ENCODE peak calls at places on chromosomes 1 and 21, in five cellular contexts. One of them, this sample, is unnamed.

GRCh38 chr21:44006656-44007055 is 5.5 kb upstream of the TRAPPC10 start:
- DNase-seq in BJ: no peak
- DNase-seq in fibroblast of lung: no peak
- DNase-seq in fibroblast of mammary gland: peak
- DNase-seq in cardiac muscle cell: no peak
- DNase-seq in this sample: no peak

GRCh38 chr1:89671775-89672488 is 39.0 kb downstream of the LRRC8C start:
- DNase-seq in BJ: no peak
- DNase-seq in fibroblast of lung: no peak
- DNase-seq in fibroblast of mammary gland: peak
- DNase-seq in cardiac muscle cell: no peak
- DNase-seq in this sample: peak

GRCh38 chr1:185159966-185160365 is 3.0 kb downstream of the SWT1 start:
- DNase-seq in BJ: no peak
- DNase-seq in fibroblast of lung: no peak
- DNase-seq in fibroblast of mammary gland: peak
- DNase-seq in cardiac muscle cell: no peak
- DNase-seq in this sample: peak

GRCh38 chr1:87402192-87403046 is 73.7 kb downstream of the LMO4 start:
- DNase-seq in BJ: peak
- DNase-seq in fibroblast of lung: peak
- DNase-seq in fibroblast of mammary gland: peak
- DNase-seq in cardiac muscle cell: no peak
- DNase-seq in this sample: no peak

GRCh38 chr1:156663178-156663577 is 14.0 kb downstream of the NES start:
- DNase-seq in BJ: no peak
- DNase-seq in fibroblast of lung: peak
- DNase-seq in fibroblast of mammary gland: peak
- DNase-seq in cardiac muscle cell: peak
- DNase-seq in this sample: no peak

GRCh38 chr1:53275566-53275965 is 37.2 kb upstream of the MAGOH start:
- DNase-seq in BJ: no peak
- DNase-seq in fibroblast of lung: no peak
- DNase-seq in fibroblast of mammary gland: no peak
- DNase-seq in cardiac muscle cell: no peak
- DNase-seq in this sample: no peak

GRCh38 chr1:201475121-201475520 is 6.1 kb upstream of the PHLDA3 start:
- DNase-seq in BJ: no peak
- DNase-seq in fibroblast of lung: no peak
- DNase-seq in fibroblast of mammary gland: no peak
- DNase-seq in cardiac muscle cell: no peak
- DNase-seq in this sample: peak

GRCh38 chr1:170664283-170664827 is 424 bp downstream of the PRRX1 start:
- DNase-seq in BJ: no peak
- DNase-seq in fibroblast of lung: no peak
- DNase-seq in fibroblast of mammary gland: no peak
- DNase-seq in cardiac muscle cell: peak
- DNase-seq in this sample: no peak

GRCh38 chr1:94522304-94522703 is 19.3 kb downstream of the F3 start:
- DNase-seq in BJ: no peak
- DNase-seq in fibroblast of lung: peak
- DNase-seq in fibroblast of mammary gland: peak
- DNase-seq in cardiac muscle cell: peak
- DNase-seq in this sample: peak

GRCh38 chr21:42161957-42162681 is 56.8 kb upstream of the ABCG1 start:
- DNase-seq in BJ: no peak
- DNase-seq in fibroblast of lung: no peak
- DNase-seq in fibroblast of mammary gland: peak
- DNase-seq in cardiac muscle cell: no peak
- DNase-seq in this sample: no peak

GRCh38 chr1:8627728-8628127 is 189.7 kb downstream of the RERE start:
- DNase-seq in BJ: no peak
- DNase-seq in fibroblast of lung: no peak
- DNase-seq in fibroblast of mammary gland: no peak
- DNase-seq in cardiac muscle cell: no peak
- DNase-seq in this sample: no peak

GRCh38 chr1:163824490-163824889 is 502.7 kb downstream of the NUF2 start:
- DNase-seq in BJ: no peak
- DNase-seq in fibroblast of lung: peak
- DNase-seq in fibroblast of mammary gland: no peak
- DNase-seq in cardiac muscle cell: no peak
- DNase-seq in this sample: peak

GRCh38 chr1:76287917-76288316 is 213.4 kb downstream of the ST6GALNAC3 start:
- DNase-seq in BJ: no peak
- DNase-seq in fibroblast of lung: no peak
- DNase-seq in fibroblast of mammary gland: no peak
- DNase-seq in cardiac muscle cell: no peak
- DNase-seq in this sample: no peak

GRCh38 chr1:11929849-11930248 is 3.6 kb upstream of the KIAA2013 start:
- DNase-seq in BJ: no peak
- DNase-seq in fibroblast of lung: peak
- DNase-seq in fibroblast of mammary gland: peak
- DNase-seq in cardiac muscle cell: peak
- DNase-seq in this sample: peak

GRCh38 chr1:235004276-235004675 is 124.4 kb downstream of the TOMM20 start:
- DNase-seq in BJ: no peak
- DNase-seq in fibroblast of lung: no peak
- DNase-seq in fibroblast of mammary gland: no peak
- DNase-seq in cardiac muscle cell: no peak
- DNase-seq in this sample: no peak

GRCh38 chr1:243842154-243842553 is 7.9 kb downstream of the AKT3 start:
- DNase-seq in BJ: no peak
- DNase-seq in fibroblast of lung: no peak
- DNase-seq in fibroblast of mammary gland: no peak
- DNase-seq in cardiac muscle cell: no peak
- DNase-seq in this sample: no peak
- H3K4me3 ChIP-seq in BJ: no peak
- H3K4me3 ChIP-seq in fibroblast of lung: no peak
- H3K4me3 ChIP-seq in fibroblast of mammary gland: no peak
- H3K4me3 ChIP-seq in cardiac muscle cell: no peak
- H3K4me3 ChIP-seq in this sample: no peak

GRCh38 chr1:38991638-38992449 is 768 bp downstream of the AKIRIN1 start:
- DNase-seq in BJ: no peak
- DNase-seq in fibroblast of lung: peak
- DNase-seq in fibroblast of mammary gland: no peak
- DNase-seq in cardiac muscle cell: peak
- DNase-seq in this sample: no peak
- TF ChIP-seq CTCF in BJ: no peak
- TF ChIP-seq CTCF in fibroblast of lung: no peak
- TF ChIP-seq CTCF in fibroblast of mammary gland: no peak
- TF ChIP-seq CTCF in cardiac muscle cell: no peak
- TF ChIP-seq CTCF in this sample: no peak

GRCh38 chr1:155254228-155254713 is 1.0 kb downstream of the ENTREP3 start:
- DNase-seq in BJ: no peak
- DNase-seq in fibroblast of lung: no peak
- DNase-seq in fibroblast of mammary gland: no peak
- DNase-seq in cardiac muscle cell: no peak
- DNase-seq in this sample: no peak
- H3K4me3 ChIP-seq in BJ: peak
- H3K4me3 ChIP-seq in fibroblast of lung: peak
- H3K4me3 ChIP-seq in fibroblast of mammary gland: peak
- H3K4me3 ChIP-seq in cardiac muscle cell: peak
- H3K4me3 ChIP-seq in this sample: peak

DNA sequence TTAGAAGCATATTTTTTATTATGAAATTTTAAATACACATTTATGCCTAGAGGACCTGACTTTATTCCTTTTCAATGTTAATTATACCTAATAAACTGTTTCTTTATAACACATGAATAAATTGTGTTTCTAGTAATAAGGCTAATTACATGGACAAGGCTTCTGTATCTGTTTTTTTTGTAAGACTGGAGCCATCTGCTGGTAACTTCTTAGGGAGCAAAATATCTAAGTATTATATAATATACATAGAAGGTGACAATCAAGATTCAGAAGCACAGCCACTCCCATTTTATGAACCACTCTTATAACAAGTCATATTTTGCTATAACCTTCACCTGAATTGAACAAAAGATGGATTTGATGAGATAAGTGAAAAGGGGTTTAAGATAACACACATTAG is 84.2 kb downstream of the LBR start:
- DNase-seq in BJ: no peak
- DNase-seq in fibroblast of lung: peak
- DNase-seq in fibroblast of mammary gland: peak
- DNase-seq in cardiac muscle cell: no peak
- DNase-seq in this sample: peak
- TF ChIP-seq CTCF in BJ: peak
- TF ChIP-seq CTCF in fibroblast of lung: peak
- TF ChIP-seq CTCF in fibroblast of mammary gland: peak
- TF ChIP-seq CTCF in cardiac muscle cell: peak
- TF ChIP-seq CTCF in this sample: peak

GRCh38 chr1:165216254-165216653 is 140.3 kb downstream of the LMX1A start:
- DNase-seq in BJ: no peak
- DNase-seq in fibroblast of lung: no peak
- DNase-seq in fibroblast of mammary gland: no peak
- DNase-seq in cardiac muscle cell: no peak
- DNase-seq in this sample: no peak
- H3K4me3 ChIP-seq in BJ: no peak
- H3K4me3 ChIP-seq in fibroblast of lung: no peak
- H3K4me3 ChIP-seq in fibroblast of mammary gland: no peak
- H3K4me3 ChIP-seq in cardiac muscle cell: no peak
- H3K4me3 ChIP-seq in this sample: no peak

This sample was measured in bronchial epithelial cell.